ENCODE peak calls at places on chromosomes 16 and 17, in seven cellular contexts. C is transverse colon, M is GM12878, V is sigmoid colon, T is HL-60, P is vagina, Q is prostate gland. W is an unnamed sample.

GRCh38 chr16:72960101-72960500 is 87.8 kb downstream of the ZFHX3 start:
- DNase-seq in Q (no peak), V (no peak), T (no peak), C (no peak), P (no peak), M (no peak), W (no peak)

GRCh38 chr17:7045492-7046126 is 1.7 kb upstream of the SLC16A11 start:
- DNase-seq in Q (peak; percentile 55), P (no peak), M (peak; percentile 53), V (no peak), C (peak; percentile 63), T (peak; percentile 37), W (peak; percentile 76)

GRCh38 chr16:21228473-21228872 is 5.0 kb upstream of the ANKS4B start:
- DNase-seq in Q (no peak), T (no peak), P (no peak), M (no peak), V (no peak), C (no peak), W (no peak)

GRCh38 chr16:58501242-58502131 is 1.5 kb downstream of the NDRG4 start:
- DNase-seq in M (no peak), P (no peak), T (no peak), Q (no peak), V (peak; percentile 64), C (peak; percentile 33), W (peak; percentile 92)

GRCh38 chr17:79183221-79184158 is 108.9 kb downstream of the ENGASE start:
- DNase-seq in V (no peak), Q (no peak), T (peak; percentile 8), C (no peak), M (no peak), P (no peak), W (peak; percentile 92)

GRCh38 chr16:25161753-25162152 is 50.2 kb downstream of the LCMT1 start:
- DNase-seq in P (no peak), V (no peak), M (no peak), C (no peak), T (no peak), Q (no peak), W (no peak)

GRCh38 chr16:11916524-11917285 is 949 bp upstream of the GSPT1 start:
- DNase-seq in V (no peak), T (no peak), P (no peak), C (peak; percentile 62), Q (peak; percentile 67), M (no peak), W (no peak)

GRCh38 chr17:49556183-49556943 is 19.3 kb upstream of the NXPH3 start:
- DNase-seq in C (peak; percentile 79), M (no peak), V (peak; percentile 88), T (peak; percentile 70), Q (peak; percentile 59), P (peak; percentile 86), W (peak; percentile 85)

GRCh38 chr17:64236827-64237403 is 26.1 kb downstream of the TEX2 start:
- DNase-seq in P (no peak), Q (no peak), M (no peak), C (no peak), T (no peak), V (no peak), W (peak; percentile 78)

GRCh38 chr17:34389343-34389742 is 26.3 kb upstream of the CCL1 start:
- DNase-seq in P (no peak), T (no peak), C (peak; percentile 19), Q (no peak), M (no peak), V (no peak), W (no peak)

GRCh38 chr16:67017810-67018488 is 11.0 kb upstream of the CBFB start:
- DNase-seq in P (peak; percentile 58), C (peak; percentile 87), T (peak; percentile 85), M (peak; percentile 82), Q (peak; percentile 79), V (peak; percentile 71), W (peak; percentile 99)

GRCh38 chr16:12531937-12532336 is 271.8 kb downstream of the CPPED1 start:
- DNase-seq in M (no peak), C (no peak), V (no peak), Q (no peak), P (no peak), T (no peak), W (no peak)

GRCh38 chr17:4666296-4666695 is 24.8 kb upstream of the ALOX15 start:
- DNase-seq in P (no peak), M (no peak), Q (no peak), T (no peak), C (no peak), V (no peak), W (no peak)

GRCh38 chr17:4663711-4664110 is 22.2 kb upstream of the ALOX15 start:
- DNase-seq in V (no peak), M (no peak), T (no peak), P (no peak), Q (no peak), C (no peak), W (no peak)

GRCh38 chr17:4665027-4665426 is 23.5 kb upstream of the ALOX15 start:
- DNase-seq in C (peak; percentile 20), T (no peak), P (no peak), V (no peak), Q (no peak), M (no peak), W (no peak)

GRCh38 chr17:4664230-4664629 is 22.8 kb upstream of the ALOX15 start:
- DNase-seq in C (no peak), V (no peak), Q (no peak), M (no peak), T (no peak), P (no peak), W (no peak)

GRCh38 chr17:4667166-4667565 is 25.7 kb upstream of the ALOX15 start:
- DNase-seq in Q (no peak), M (no peak), C (no peak), T (no peak), V (no peak), P (no peak), W (no peak)
- TF ChIP-seq POLR2AphosphoS5 in Q (no peak), M (no peak), C (no peak), T (no peak), V (no peak), P (no peak), W (no peak)

DNA sequence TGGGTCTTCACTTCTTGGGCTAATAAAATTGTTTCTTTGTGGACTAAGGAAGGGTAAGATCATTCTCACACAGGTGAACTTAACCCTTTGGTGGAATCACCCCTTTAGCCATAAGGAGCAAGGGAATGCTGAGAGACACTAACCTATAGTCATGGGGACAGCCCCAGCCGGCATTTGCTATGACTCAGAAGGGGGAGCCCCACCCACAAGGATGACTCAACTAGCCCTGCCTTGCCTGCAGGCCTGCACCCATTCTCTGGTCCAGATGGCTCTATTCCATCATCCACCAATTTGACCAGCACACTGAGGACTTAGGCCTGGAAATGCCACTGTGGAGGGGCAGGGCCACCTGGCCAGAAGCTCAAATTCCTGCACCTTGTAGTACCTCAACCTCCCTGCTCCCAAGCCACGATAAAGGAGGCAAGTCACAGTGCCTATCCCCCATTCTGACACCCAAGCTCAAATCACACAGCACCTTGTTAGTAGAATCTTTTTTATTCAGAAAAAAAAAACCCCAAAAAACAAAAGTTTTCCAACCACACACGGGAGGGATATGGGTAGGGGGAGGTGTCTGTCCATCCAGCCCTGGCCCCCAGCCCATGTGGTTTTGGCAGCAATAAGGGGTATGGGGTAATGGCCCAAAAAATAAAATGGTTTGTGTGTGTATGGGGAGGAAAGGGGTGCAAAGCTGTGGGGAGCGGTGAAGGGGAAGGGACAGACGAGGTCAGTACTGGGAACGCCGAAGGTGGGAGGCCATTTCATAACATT is 3.0 kb downstream of the PFN1 start:
- DNase-seq in P (no peak), V (peak; percentile 93), M (peak; percentile 65), C (peak; percentile 88), Q (peak; percentile 47), T (peak; percentile 71), W (peak; percentile 53)
- H3K4me3 ChIP-seq in P (peak overlapping the region; percentile 27), V (peak overlapping the region; percentile 99), M (peak overlapping the region; percentile 96), C (peak overlapping the region; percentile 92), Q (no peak overlapping the region), T (peak overlapping the region; percentile 67), W (peak overlapping the region; percentile 96)

GRCh38 chr16:85129846-85130706 is 17.8 kb upstream of the CIBAR2 start:
- DNase-seq in T (no peak), P (no peak), V (no peak), M (no peak), C (no peak), Q (no peak), W (no peak)
- TF ChIP-seq POLR2AphosphoS5 in T (no peak), P (peak; percentile 45), V (no peak), M (no peak), C (no peak), Q (peak; percentile 60), W (no peak)

GRCh38 chr17:80416260-80416939 is 1.4 kb downstream of the ENDOV start:
- DNase-seq in Q (no peak), T (no peak), V (no peak), C (no peak), P (no peak), M (no peak), W (no peak)
- H3K4me3 ChIP-seq in Q (peak overlapping the region; percentile 93), T (no peak overlapping the region), V (peak overlapping the region; percentile 99), C (peak overlapping the region; percentile 82), P (peak overlapping the region; percentile 96), M (peak overlapping the region; percentile 93), W (peak overlapping the region; percentile 93)

DNA sequence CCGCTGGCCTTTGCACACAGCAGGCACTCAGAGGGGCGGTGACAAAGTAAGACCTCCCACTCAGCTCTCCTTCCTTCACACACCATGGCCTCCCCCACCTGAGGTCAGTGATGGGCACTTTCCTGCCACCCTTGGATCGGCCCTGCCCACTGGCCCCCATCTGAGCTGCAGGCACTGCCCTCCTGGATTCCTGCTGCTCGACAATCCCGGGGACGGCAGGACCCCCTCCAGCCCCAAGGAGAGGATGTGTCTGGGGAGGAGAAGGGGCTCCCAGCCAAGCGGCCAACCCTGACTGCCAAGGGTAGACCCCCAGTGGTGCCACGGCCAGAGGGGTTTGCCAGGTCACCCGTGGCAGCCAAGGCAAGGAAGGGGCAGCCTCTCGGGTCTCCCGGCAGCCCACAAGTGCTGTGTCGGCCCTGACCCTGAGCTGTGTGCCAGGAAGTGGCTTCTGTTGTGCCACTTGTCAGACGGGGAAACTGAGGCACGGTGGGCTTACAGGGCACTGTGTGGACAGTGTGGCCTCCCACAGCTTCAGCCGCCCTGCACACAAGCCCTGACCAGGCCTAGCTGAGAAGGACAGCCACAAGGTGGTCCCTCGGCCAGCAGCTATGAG is 22.7 kb downstream of the PIEZO1 start:
- DNase-seq in P (no peak), M (no peak), Q (no peak), V (no peak), C (no peak), T (no peak), W (no peak)
- TF ChIP-seq POLR2AphosphoS5 in P (no peak), M (no peak), Q (no peak), V (no peak), C (no peak), T (no peak), W (no peak)

W was measured in GM23338.